ENCODE peak calls at places on chromosome 5, in five cellular contexts. T is HCT116, C is type B pancreatic cell, Z is heart left ventricle, K is mucosa of descending colon. G is an unnamed sample.
A peak's percentile ranks its signal among the peaks of the same experiment; 100 is the strongest.

GRCh38 chr5:167207081-167207480 is 1084.4 kb upstream of the WWC1 start:
- DNase-seq in T (no peak), C (no peak), Z (no peak), K (no peak), G (no peak)

GRCh38 chr5:90956511-90956910 is 397.9 kb downstream of the ADGRV1 start:
- DNase-seq in T (no peak), C (no peak), Z (no peak), K (no peak), G (no peak)

GRCh38 chr5:33444542-33444941 is 3.8 kb downstream of the TARS1 start:
- DNase-seq in T (no peak), C (no peak), Z (no peak), K (no peak), G (no peak)

GRCh38 chr5:85823462-85824426 is 794.0 kb upstream of the COX7C start:
- DNase-seq in T (peak; percentile 8), C (no peak), Z (no peak), K (no peak), G (no peak)

GRCh38 chr5:56862909-56863308 is 46.5 kb upstream of the SETD9 start:
- DNase-seq in T (no peak), C (no peak), Z (no peak), K (no peak), G (no peak)

GRCh38 chr5:169020102-169020501 is 280.8 kb downstream of the SLIT3 start:
- DNase-seq in T (peak; percentile 8), C (no peak), Z (no peak), K (no peak), G (no peak)

GRCh38 chr5:90093931-90094485 is 315.5 kb downstream of the CETN3 start:
- DNase-seq in T (no peak), C (no peak), Z (no peak), K (no peak), G (no peak)

GRCh38 chr5:127934791-127935256 is 148.7 kb upstream of the SLC12A2 start:
- DNase-seq in T (peak; percentile 94), C (no peak), Z (no peak), K (no peak), G (no peak)

GRCh38 chr5:125550237-125550636 is 803.8 kb upstream of the ZNF608 start:
- DNase-seq in T (no peak), C (no peak), Z (no peak), K (no peak), G (no peak)

GRCh38 chr5:179836225-179837019 is 15.7 kb downstream of the SQSTM1 start:
- DNase-seq in T (no peak), C (no peak), Z (no peak), K (no peak), G (no peak)

GRCh38 chr5:31097851-31098250 is 95.6 kb upstream of the CDH6 start:
- DNase-seq in T (no peak), C (no peak), Z (no peak), K (no peak), G (no peak)

GRCh38 chr5:163473613-163474243 is 13.3 kb downstream of the HMMR start:
- DNase-seq in T (no peak), C (no peak), Z (no peak), K (no peak), G (no peak)

GRCh38 chr5:148343049-148343413 is 7.7 kb downstream of the SPINK9 start:
- DNase-seq in T (peak; percentile 43), C (no peak), Z (no peak), K (peak; percentile 42), G (no peak)